ENCODE peak calls at places on chromosomes 1 and 21, in ten cellular contexts. One of them, this sample, is unnamed.

GRCh38 chr1:229629251-229629650 is 3.2 kb downstream of the URB2 start:
- DNase-seq in fibroblast of lung: peak; percentile 59
- DNase-seq in psoas muscle: no peak
- DNase-seq in A673: no peak
- DNase-seq in effector memory CD4-positive, alpha-beta T cell: no peak
- DNase-seq in H7: no peak
- DNase-seq in skeletal muscle cell: no peak
- DNase-seq in tibial nerve: no peak
- DNase-seq in ovary: no peak
- DNase-seq in heart right ventricle: no peak
- DNase-seq in this sample: no peak

GRCh38 chr1:110337704-110338199 is 1.4 kb upstream of the RBM15 start:
- DNase-seq in H7: peak; percentile 64
- DNase-seq in fibroblast of lung: no peak
- DNase-seq in ovary: peak; percentile 59
- DNase-seq in A673: no peak
- DNase-seq in skeletal muscle cell: no peak
- DNase-seq in effector memory CD4-positive, alpha-beta T cell: peak; percentile 11
- DNase-seq in tibial nerve: no peak
- DNase-seq in psoas muscle: peak; percentile 69
- DNase-seq in heart right ventricle: peak; percentile 48
- DNase-seq in this sample: no peak

GRCh38 chr21:26849428-26850115 is 4.4 kb upstream of the ADAMTS1 start:
- DNase-seq in fibroblast of lung: peak; percentile 85
- DNase-seq in effector memory CD4-positive, alpha-beta T cell: no peak
- DNase-seq in ovary: no peak
- DNase-seq in tibial nerve: no peak
- DNase-seq in psoas muscle: no peak
- DNase-seq in heart right ventricle: no peak
- DNase-seq in skeletal muscle cell: no peak
- DNase-seq in A673: peak; percentile 74
- DNase-seq in H7: peak; percentile 19
- DNase-seq in this sample: no peak

GRCh38 chr1:198157847-198158765 is 1.3 kb downstream of the NEK7 start:
- DNase-seq in heart right ventricle: no peak
- DNase-seq in A673: peak; percentile 35
- DNase-seq in tibial nerve: no peak
- DNase-seq in effector memory CD4-positive, alpha-beta T cell: no peak
- DNase-seq in psoas muscle: no peak
- DNase-seq in ovary: no peak
- DNase-seq in H7: no peak
- DNase-seq in fibroblast of lung: peak; percentile 52
- DNase-seq in skeletal muscle cell: no peak
- DNase-seq in this sample: peak; percentile 75

GRCh38 chr1:152034654-152035405 is 2.0 kb downstream of the S100A11 start:
- DNase-seq in ovary: no peak
- DNase-seq in psoas muscle: no peak
- DNase-seq in tibial nerve: no peak
- DNase-seq in H7: peak; percentile 81
- DNase-seq in A673: peak; percentile 88
- DNase-seq in fibroblast of lung: peak; percentile 62
- DNase-seq in heart right ventricle: peak; percentile 27
- DNase-seq in effector memory CD4-positive, alpha-beta T cell: peak; percentile 64
- DNase-seq in skeletal muscle cell: no peak
- DNase-seq in this sample: peak; percentile 84

GRCh38 chr1:96002969-96003964 is 718.3 kb upstream of the PTBP2 start:
- DNase-seq in psoas muscle: no peak
- DNase-seq in effector memory CD4-positive, alpha-beta T cell: no peak
- DNase-seq in ovary: no peak
- DNase-seq in tibial nerve: no peak
- DNase-seq in heart right ventricle: no peak
- DNase-seq in H7: peak; percentile 12
- DNase-seq in A673: no peak
- DNase-seq in skeletal muscle cell: no peak
- DNase-seq in fibroblast of lung: no peak
- DNase-seq in this sample: no peak

GRCh38 chr1:911875-912739 is 11.6 kb upstream of the SAMD11 start:
- DNase-seq in skeletal muscle cell: no peak
- DNase-seq in heart right ventricle: no peak
- DNase-seq in H7: peak; percentile 37
- DNase-seq in effector memory CD4-positive, alpha-beta T cell: no peak
- DNase-seq in tibial nerve: peak; percentile 4
- DNase-seq in fibroblast of lung: no peak
- DNase-seq in psoas muscle: peak; percentile 35
- DNase-seq in A673: no peak
- DNase-seq in ovary: peak; percentile 35
- DNase-seq in this sample: no peak

GRCh38 chr21:41901099-41901498 is 22.0 kb upstream of the PRDM15 start:
- DNase-seq in psoas muscle: no peak
- DNase-seq in skeletal muscle cell: no peak
- DNase-seq in heart right ventricle: no peak
- DNase-seq in H7: no peak
- DNase-seq in ovary: no peak
- DNase-seq in A673: no peak
- DNase-seq in effector memory CD4-positive, alpha-beta T cell: no peak
- DNase-seq in fibroblast of lung: peak; percentile 23
- DNase-seq in tibial nerve: no peak
- DNase-seq in this sample: no peak

GRCh38 chr21:35198004-35198403 is 148.9 kb upstream of the RUNX1 start:
- DNase-seq in skeletal muscle cell: peak; percentile 95
- DNase-seq in ovary: no peak
- DNase-seq in effector memory CD4-positive, alpha-beta T cell: no peak
- DNase-seq in heart right ventricle: no peak
- DNase-seq in H7: no peak
- DNase-seq in A673: no peak
- DNase-seq in fibroblast of lung: peak; percentile 74
- DNase-seq in psoas muscle: no peak
- DNase-seq in tibial nerve: no peak
- DNase-seq in this sample: no peak

GRCh38 chr1:194707074-194707473 is 1520.7 kb upstream of the B3GALT2 start:
- DNase-seq in H7: no peak
- DNase-seq in effector memory CD4-positive, alpha-beta T cell: no peak
- DNase-seq in ovary: no peak
- DNase-seq in tibial nerve: no peak
- DNase-seq in fibroblast of lung: no peak
- DNase-seq in psoas muscle: no peak
- DNase-seq in A673: no peak
- DNase-seq in heart right ventricle: no peak
- DNase-seq in skeletal muscle cell: no peak
- DNase-seq in this sample: no peak

GRCh38 chr1:10958614-10959013 is 53.8 kb upstream of the TARDBP start:
- DNase-seq in fibroblast of lung: no peak
- DNase-seq in skeletal muscle cell: no peak
- DNase-seq in ovary: no peak
- DNase-seq in effector memory CD4-positive, alpha-beta T cell: no peak
- DNase-seq in tibial nerve: no peak
- DNase-seq in H7: peak; percentile 83
- DNase-seq in psoas muscle: no peak
- DNase-seq in heart right ventricle: no peak
- DNase-seq in A673: no peak
- DNase-seq in this sample: no peak

GRCh38 chr1:162984699-162985098 is 84.5 kb upstream of the RGS4 start:
- DNase-seq in H7: no peak
- DNase-seq in fibroblast of lung: peak; percentile 24
- DNase-seq in A673: peak; percentile 89
- DNase-seq in heart right ventricle: no peak
- DNase-seq in psoas muscle: no peak
- DNase-seq in tibial nerve: no peak
- DNase-seq in skeletal muscle cell: no peak
- DNase-seq in effector memory CD4-positive, alpha-beta T cell: no peak
- DNase-seq in ovary: no peak
- DNase-seq in this sample: no peak

GRCh38 chr1:3003941-3004270 is 17.4 kb upstream of the ACTRT2 start:
- DNase-seq in ovary: no peak
- DNase-seq in fibroblast of lung: no peak
- DNase-seq in tibial nerve: no peak
- DNase-seq in A673: no peak
- DNase-seq in effector memory CD4-positive, alpha-beta T cell: no peak
- DNase-seq in H7: no peak
- DNase-seq in psoas muscle: peak; percentile 31
- DNase-seq in skeletal muscle cell: no peak
- DNase-seq in heart right ventricle: no peak
- DNase-seq in this sample: no peak

GRCh38 chr1:3003039-3003940 is 18.0 kb upstream of the ACTRT2 start:
- DNase-seq in H7: no peak
- DNase-seq in ovary: no peak
- DNase-seq in heart right ventricle: no peak
- DNase-seq in effector memory CD4-positive, alpha-beta T cell: no peak
- DNase-seq in tibial nerve: no peak
- DNase-seq in fibroblast of lung: no peak
- DNase-seq in A673: no peak
- DNase-seq in psoas muscle: peak; percentile 28
- DNase-seq in skeletal muscle cell: no peak
- DNase-seq in this sample: no peak

GRCh38 chr1:3001471-3002348 is 19.6 kb upstream of the ACTRT2 start:
- DNase-seq in heart right ventricle: no peak
- DNase-seq in effector memory CD4-positive, alpha-beta T cell: no peak
- DNase-seq in psoas muscle: no peak
- DNase-seq in fibroblast of lung: no peak
- DNase-seq in tibial nerve: no peak
- DNase-seq in A673: no peak
- DNase-seq in ovary: no peak
- DNase-seq in skeletal muscle cell: no peak
- DNase-seq in H7: no peak
- DNase-seq in this sample: no peak

GRCh38 chr1:3000671-3001470 is 20.4 kb upstream of the ACTRT2 start:
- DNase-seq in fibroblast of lung: no peak
- DNase-seq in heart right ventricle: no peak
- DNase-seq in effector memory CD4-positive, alpha-beta T cell: no peak
- DNase-seq in A673: no peak
- DNase-seq in ovary: no peak
- DNase-seq in tibial nerve: no peak
- DNase-seq in psoas muscle: no peak
- DNase-seq in H7: no peak
- DNase-seq in skeletal muscle cell: no peak
- DNase-seq in this sample: no peak

DNA sequence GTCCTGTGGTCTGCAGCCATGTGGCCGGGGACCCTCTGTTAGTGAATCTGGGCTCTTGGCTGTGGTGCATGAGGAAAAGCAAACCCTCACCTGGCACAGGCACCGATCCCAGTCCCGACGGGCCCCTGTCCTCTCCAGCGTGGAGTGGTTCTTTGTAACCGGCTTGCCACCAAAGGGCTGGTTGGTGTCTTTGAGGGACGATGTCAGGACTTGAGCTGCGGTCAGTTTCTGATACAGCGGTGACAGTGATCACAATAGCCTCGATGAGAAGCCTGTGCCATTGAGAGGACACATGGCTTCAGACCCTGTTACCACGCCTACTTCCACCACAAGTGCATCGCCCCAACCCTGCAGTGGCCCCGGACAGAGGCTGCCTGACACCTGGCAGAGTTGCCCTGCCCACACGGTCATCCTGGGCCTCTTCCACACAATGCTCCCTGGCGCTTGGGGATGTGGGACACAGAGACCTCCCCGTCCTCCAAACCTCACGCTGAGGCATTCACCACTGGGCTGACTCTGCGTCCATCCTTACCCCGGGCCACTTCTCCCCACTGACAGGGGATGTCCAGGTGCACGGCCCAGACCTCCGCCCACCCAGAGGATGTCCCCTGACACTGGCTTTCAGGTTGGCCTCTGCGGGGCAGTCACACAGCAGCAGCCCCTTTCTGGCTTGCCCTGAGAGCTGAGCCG is 18.8 kb upstream of the ACTRT2 start:
- DNase-seq in effector memory CD4-positive, alpha-beta T cell: no peak
- DNase-seq in A673: no peak
- DNase-seq in ovary: no peak
- DNase-seq in skeletal muscle cell: no peak
- DNase-seq in fibroblast of lung: no peak
- DNase-seq in psoas muscle: peak; percentile 41
- DNase-seq in tibial nerve: no peak
- DNase-seq in H7: no peak
- DNase-seq in heart right ventricle: no peak
- DNase-seq in this sample: no peak
- H3K4me3 ChIP-seq in effector memory CD4-positive, alpha-beta T cell: no peak overlapping the region
- H3K4me3 ChIP-seq in A673: no peak overlapping the region
- H3K4me3 ChIP-seq in ovary: no peak overlapping the region
- H3K4me3 ChIP-seq in skeletal muscle cell: no peak overlapping the region
- H3K4me3 ChIP-seq in fibroblast of lung: no peak overlapping the region
- H3K4me3 ChIP-seq in psoas muscle: no peak overlapping the region
- H3K4me3 ChIP-seq in tibial nerve: no peak overlapping the region
- H3K4me3 ChIP-seq in H7: no peak overlapping the region
- H3K4me3 ChIP-seq in heart right ventricle: no peak overlapping the region
- H3K4me3 ChIP-seq in this sample: no peak overlapping the region

GRCh38 chr1:68013351-68013750 is 37.1 kb downstream of the DIRAS3 start:
- DNase-seq in skeletal muscle cell: no peak
- DNase-seq in psoas muscle: no peak
- DNase-seq in A673: no peak
- DNase-seq in ovary: no peak
- DNase-seq in H7: no peak
- DNase-seq in effector memory CD4-positive, alpha-beta T cell: no peak
- DNase-seq in fibroblast of lung: no peak
- DNase-seq in heart right ventricle: no peak
- DNase-seq in tibial nerve: no peak
- DNase-seq in this sample: no peak
- H3K4me3 ChIP-seq in skeletal muscle cell: no peak overlapping the region
- H3K4me3 ChIP-seq in psoas muscle: no peak overlapping the region
- H3K4me3 ChIP-seq in A673: no peak overlapping the region
- H3K4me3 ChIP-seq in ovary: no peak overlapping the region
- H3K4me3 ChIP-seq in H7: no peak overlapping the region
- H3K4me3 ChIP-seq in effector memory CD4-positive, alpha-beta T cell: no peak overlapping the region
- H3K4me3 ChIP-seq in fibroblast of lung: no peak overlapping the region
- H3K4me3 ChIP-seq in heart right ventricle: no peak overlapping the region
- H3K4me3 ChIP-seq in tibial nerve: no peak overlapping the region
- H3K4me3 ChIP-seq in this sample: no peak overlapping the region

GRCh38 chr1:21335088-21335678 is 44.9 kb upstream of the ECE1 start:
- DNase-seq in A673: no peak
- DNase-seq in heart right ventricle: no peak
- DNase-seq in H7: peak; percentile 73
- DNase-seq in skeletal muscle cell: no peak
- DNase-seq in psoas muscle: no peak
- DNase-seq in fibroblast of lung: no peak
- DNase-seq in ovary: no peak
- DNase-seq in effector memory CD4-positive, alpha-beta T cell: no peak
- DNase-seq in tibial nerve: no peak
- DNase-seq in this sample: no peak
- H3K4me3 ChIP-seq in A673: peak overlapping the region; percentile 50
- H3K4me3 ChIP-seq in heart right ventricle: peak overlapping the region; percentile 36
- H3K4me3 ChIP-seq in H7: peak overlapping the region; percentile 21
- H3K4me3 ChIP-seq in skeletal muscle cell: peak overlapping the region; percentile 23
- H3K4me3 ChIP-seq in psoas muscle: peak overlapping the region; percentile 43
- H3K4me3 ChIP-seq in fibroblast of lung: peak overlapping the region; percentile 23
- H3K4me3 ChIP-seq in ovary: peak overlapping the region; percentile 41
- H3K4me3 ChIP-seq in effector memory CD4-positive, alpha-beta T cell: peak overlapping the region; percentile 60
- H3K4me3 ChIP-seq in tibial nerve: peak overlapping the region; percentile 46
- H3K4me3 ChIP-seq in this sample: peak overlapping the region; percentile 55

DNA sequence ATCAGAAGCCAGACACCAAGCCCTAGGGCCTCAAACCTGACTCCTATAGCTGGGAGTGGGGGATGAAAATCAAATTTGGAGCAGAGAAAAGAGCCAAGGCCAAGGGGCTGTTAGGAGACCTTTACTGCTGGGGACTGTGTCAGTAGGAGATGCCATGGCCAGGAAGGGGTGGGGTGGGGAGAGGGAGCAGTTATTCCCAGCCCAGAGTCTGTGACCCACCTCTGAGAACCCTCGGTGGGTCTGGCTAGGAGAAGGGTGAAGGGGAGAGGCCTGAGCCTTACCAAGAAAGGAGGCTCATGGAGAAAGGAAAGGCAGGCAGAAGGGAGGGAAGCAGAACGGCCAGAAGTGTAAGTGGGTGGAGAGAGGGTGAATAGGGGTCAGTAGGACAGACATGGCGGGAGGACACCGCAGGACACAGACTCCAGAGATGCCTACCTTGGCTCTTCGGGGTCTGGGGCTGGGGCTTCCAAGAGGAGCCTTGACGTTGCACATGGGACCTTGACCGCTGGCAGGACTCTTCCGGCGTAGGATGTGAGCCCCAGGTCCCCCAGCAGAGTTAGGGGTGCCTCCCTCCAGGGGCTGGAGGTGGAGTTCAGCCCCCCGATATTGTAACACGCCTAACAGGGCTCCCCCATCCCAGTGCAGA is 1.2 kb downstream of the ADAMTS4 start:
- DNase-seq in skeletal muscle cell: no peak
- DNase-seq in H7: no peak
- DNase-seq in tibial nerve: no peak
- DNase-seq in psoas muscle: no peak
- DNase-seq in heart right ventricle: no peak
- DNase-seq in ovary: peak; percentile 48
- DNase-seq in A673: no peak
- DNase-seq in effector memory CD4-positive, alpha-beta T cell: no peak
- DNase-seq in fibroblast of lung: no peak
- DNase-seq in this sample: no peak
- H3K4me3 ChIP-seq in skeletal muscle cell: peak overlapping the region; percentile 47
- H3K4me3 ChIP-seq in H7: peak overlapping the region; percentile 30
- H3K4me3 ChIP-seq in tibial nerve: peak overlapping the region; percentile 50
- H3K4me3 ChIP-seq in psoas muscle: peak overlapping the region; percentile 64
- H3K4me3 ChIP-seq in heart right ventricle: peak overlapping the region; percentile 57
- H3K4me3 ChIP-seq in ovary: peak overlapping the region; percentile 44
- H3K4me3 ChIP-seq in A673: peak overlapping the region; percentile 57
- H3K4me3 ChIP-seq in effector memory CD4-positive, alpha-beta T cell: no peak overlapping the region
- H3K4me3 ChIP-seq in fibroblast of lung: peak overlapping the region; percentile 34
- H3K4me3 ChIP-seq in this sample: no peak overlapping the region